ENCODE peak calls at places on chromosomes 4 and X, in seven cellular contexts. E, B, V, D, M, T and I are unnamed samples.

GRCh38 chr4:169271692-169272007 is 894 bp upstream of the SH3RF1 start:
- DNase-seq in B (no peak), T (no peak), E (no peak), V (no peak), M (no peak), D (no peak), I (no peak)

GRCh38 chrX:9282325-9282724 is 182.5 kb upstream of the TBL1X start:
- DNase-seq in D (no peak), E (no peak), M (no peak), T (no peak), V (no peak), B (no peak), I (no peak)

GRCh38 chrX:63050225-63050624 is 300.9 kb downstream of the SPIN4 start:
- DNase-seq in E (no peak), M (no peak), D (no peak), T (no peak), B (peak; percentile 3), V (no peak), I (no peak)

GRCh38 chrX:1223253-1223621 is 10.8 kb upstream of the CRLF2 start:
- DNase-seq in M (no peak), V (no peak), E (no peak), D (no peak), T (no peak), B (no peak), I (no peak)

GRCh38 chr4:180852743-180853142 is 1390.5 kb upstream of the TENM3 start:
- DNase-seq in E (no peak), D (no peak), T (no peak), M (no peak), V (no peak), B (no peak), I (no peak)

GRCh38 chrX:131895807-131896206 is 127.3 kb upstream of the STK26 start:
- DNase-seq in E (no peak), M (peak; percentile 16), D (no peak), B (no peak), T (no peak), V (no peak), I (no peak)

GRCh38 chr4:107691378-107691777 is 28.7 kb downstream of the PAPSS1 start:
- DNase-seq in B (no peak), T (no peak), V (no peak), D (no peak), M (no peak), E (no peak), I (no peak)

GRCh38 chrX:25020391-25021131 is 4.8 kb upstream of the ARX start:
- DNase-seq in D (peak; percentile 94), M (no peak), T (peak; percentile 75), E (no peak), B (peak; percentile 68), V (peak; percentile 66), I (no peak)

GRCh38 chr4:98377626-98378025 is 116.4 kb downstream of the RAP1GDS1 start:
- DNase-seq in D (no peak), E (no peak), B (no peak), T (no peak), M (peak; percentile 29), V (no peak), I (peak; percentile 16)

GRCh38 chr4:20297246-20297645 is 45.5 kb downstream of the SLIT2 start:
- DNase-seq in E (no peak), B (no peak), M (no peak), T (no peak), V (no peak), D (no peak), I (no peak)

GRCh38 chrX:154991039-154991438 is 31.5 kb downstream of the F8 start:
- DNase-seq in B (no peak), V (no peak), M (no peak), D (no peak), T (no peak), E (no peak), I (no peak)

GRCh38 chr4:95161781-95162469 is 386.8 kb downstream of the UNC5C start:
- DNase-seq in M (no peak), D (peak; percentile 79), T (no peak), V (no peak), E (no peak), B (no peak), I (no peak)

GRCh38 chrX:118560380-118560932 is 64.8 kb downstream of the DOCK11 start:
- DNase-seq in T (no peak), M (no peak), D (peak; percentile 62), E (no peak), B (peak; percentile 16), V (no peak), I (no peak)

GRCh38 chrX:118216488-118216887 is 99.9 kb upstream of the KLHL13 start:
- DNase-seq in M (no peak), B (no peak), V (no peak), D (no peak), T (no peak), E (no peak), I (no peak)

GRCh38 chrX:151396042-151396826 is 772 bp upstream of the VMA21 start:
- DNase-seq in V (peak; percentile 33), T (no peak), E (no peak), B (peak; percentile 27), D (no peak), M (peak; percentile 84), I (no peak)

GRCh38 chr4:151361966-151362365 is 36.6 kb upstream of the SH3D19 start:
- DNase-seq in T (no peak), E (no peak), V (no peak), D (no peak), B (peak; percentile 38), M (no peak), I (no peak)

GRCh38 chrX:15781964-15782711 is 8.1 kb upstream of the ZRSR2 start:
- DNase-seq in V (no peak), T (no peak), E (no peak), M (no peak), B (no peak), D (no peak), I (no peak)

GRCh38 chr4:77044458-77045124 is 31.2 kb downstream of the CCNI start:
- DNase-seq in V (no peak), M (peak; percentile 64), E (no peak), B (peak; percentile 78), T (peak; percentile 16), D (no peak), I (no peak)
- TF ChIP-seq CTCF in V (peak; percentile 37), M (peak; percentile 66), E (peak; percentile 43), B (peak; percentile 57), T (peak; percentile 32), D (peak; percentile 79), I (peak; percentile 26)

DNA sequence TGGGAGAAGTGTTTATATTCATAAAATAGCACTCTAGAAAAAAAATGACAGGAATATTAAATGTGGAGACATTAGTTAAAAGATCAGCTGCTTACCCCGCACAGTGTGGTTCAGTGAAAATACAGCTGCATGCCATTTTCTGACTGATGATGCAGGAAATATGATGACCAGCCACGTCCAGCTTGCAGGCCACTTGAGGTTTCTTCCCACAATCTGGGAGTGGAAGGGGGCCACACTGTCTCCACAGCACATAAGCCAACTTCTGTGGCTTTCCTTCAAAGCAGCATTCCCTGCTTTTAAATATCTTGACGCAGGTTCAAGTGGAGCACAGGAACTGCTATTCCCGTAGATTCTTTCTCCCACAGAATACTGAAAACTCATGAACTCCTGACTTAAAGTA is 173.4 kb upstream of the GALNT7 start:
- DNase-seq in T (no peak), B (no peak), V (no peak), D (no peak), E (no peak), M (no peak), I (no peak)
- H3K4me3 ChIP-seq in T (no peak overlapping the region), B (no peak overlapping the region), V (no peak overlapping the region), D (no peak overlapping the region), E (no peak overlapping the region), M (no peak overlapping the region), I (no peak overlapping the region)

DNA sequence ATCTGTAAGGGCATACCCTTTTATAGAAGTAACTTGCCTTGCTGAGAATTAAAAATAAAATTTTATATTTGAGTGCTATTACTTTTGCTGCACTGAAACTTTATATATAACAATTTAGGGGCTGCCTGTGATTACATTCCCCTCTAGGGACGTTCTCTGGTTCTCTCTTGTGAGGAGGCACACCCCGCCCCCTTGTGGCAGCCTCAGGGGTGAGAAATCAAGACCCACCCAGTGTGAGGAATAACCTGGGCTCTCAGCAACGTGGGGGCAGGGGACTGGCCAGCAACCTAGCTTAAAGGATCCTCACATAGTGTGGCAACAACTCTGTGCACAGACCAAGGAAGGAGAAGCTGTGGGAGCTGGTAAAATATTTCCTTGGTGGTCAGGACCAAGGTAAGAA is 43.7 kb downstream of the MAGEA9 start:
- DNase-seq in E (no peak), M (peak; percentile 1), D (peak; percentile 79), V (no peak), T (peak; percentile 16), B (peak; percentile 56), I (no peak)
- TF ChIP-seq CTCF in E (no peak), M (peak; percentile 36), D (peak; percentile 68), V (no peak), T (peak; percentile 69), B (peak; percentile 71), I (peak; percentile 36)

GRCh38 chr4:138560448-138560847 is 318.3 kb upstream of the SLC7A11 start:
- DNase-seq in B (peak; percentile 75), T (peak; percentile 20), M (no peak), D (peak; percentile 70), E (no peak), V (no peak), I (no peak)

GRCh38 chr4:138561276-138561880 is 319.2 kb upstream of the SLC7A11 start:
- DNase-seq in D (no peak), E (no peak), V (no peak), M (no peak), B (no peak), T (no peak), I (no peak)

GRCh38 chr4:138561906-138562305 is 319.8 kb upstream of the SLC7A11 start:
- DNase-seq in M (no peak), D (no peak), T (no peak), V (no peak), E (no peak), B (no peak), I (no peak)

GRCh38 chr4:138558886-138559285 is 316.7 kb upstream of the SLC7A11 start:
- DNase-seq in D (no peak), T (no peak), B (no peak), E (no peak), M (no peak), V (no peak), I (no peak)

DNA sequence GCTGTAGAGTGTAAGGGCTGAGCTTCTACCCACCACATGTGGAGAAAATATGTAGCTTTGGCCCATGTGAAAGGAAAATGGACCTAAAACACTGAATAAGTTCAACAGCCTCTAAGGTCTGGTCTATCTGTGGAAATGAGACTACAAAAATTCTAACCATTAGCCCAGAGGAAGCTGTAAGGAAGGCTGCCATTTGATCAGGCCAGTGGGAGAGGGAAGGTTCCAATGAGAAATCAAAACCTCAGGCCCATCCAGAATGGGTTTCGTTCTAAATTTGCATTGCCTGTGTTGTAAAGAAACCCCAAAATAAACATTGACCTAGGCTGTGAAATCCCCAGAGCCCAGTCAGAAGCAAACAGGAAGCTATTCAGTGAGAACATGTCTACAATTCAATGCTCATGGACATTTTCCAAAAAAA is 320.4 kb upstream of the SLC7A11 start:
- DNase-seq in V (no peak), B (no peak), D (no peak), M (peak; percentile 79), T (no peak), E (no peak), I (no peak)
- H3K4me3 ChIP-seq in V (no peak overlapping the region), B (no peak overlapping the region), D (no peak overlapping the region), M (no peak overlapping the region), T (no peak overlapping the region), E (no peak overlapping the region), I (no peak overlapping the region)